ENCODE peak calls at places on chromosome 6, in nine cellular contexts. O is PC-3, L is GM23248, C is astrocyte, Q is H9, V is SK-N-SH, K is HepG2, Y is neuronal stem cell, B is HCT116. P is an unnamed sample.

GRCh38 chr6:3618300-3619041 is 133.0 kb downstream of the PXDC1 start:
- DNase-seq in Q (no peak), L (no peak), V (no peak), K (no peak), O (no peak), Y (no peak), C (no peak), B (no peak), P (no peak)

GRCh38 chr6:90156861-90157260 is 139.8 kb downstream of the BACH2 start:
- DNase-seq in B (no peak), L (no peak), Q (no peak), C (no peak), K (no peak), V (no peak), Y (no peak), O (peak), P (no peak)

GRCh38 chr6:158999154-158999668 is 791 bp downstream of the RSPH3 start:
- DNase-seq in L (no peak), B (no peak), O (no peak), Q (no peak), C (peak), V (no peak), K (no peak), Y (no peak), P (no peak)

GRCh38 chr6:127118505-127119360 is at the start of gene RSPO3:
- DNase-seq in Q (peak), O (no peak), C (no peak), L (peak), B (no peak), Y (peak), V (peak), K (no peak), P (peak)

GRCh38 chr6:124963416-124964083 is 1.3 kb downstream of the RNF217 start:
- DNase-seq in L (peak), V (no peak), Y (no peak), K (no peak), O (peak), Q (no peak), B (no peak), C (peak), P (no peak)

GRCh38 chr6:167745660-167746376 is 80.9 kb upstream of the AFDN start:
- DNase-seq in Y (no peak), K (no peak), C (no peak), L (no peak), B (no peak), V (no peak), Q (no peak), O (no peak), P (no peak)

GRCh38 chr6:10426781-10427279 is 12.0 kb upstream of the TFAP2A start:
- DNase-seq in V (no peak), Y (no peak), L (no peak), K (no peak), Q (no peak), B (no peak), O (no peak), C (no peak), P (no peak)

GRCh38 chr6:71011861-71012260 is 55.0 kb upstream of the B3GAT2 start:
- DNase-seq in C (no peak), K (no peak), L (no peak), O (no peak), V (no peak), Q (no peak), B (no peak), Y (no peak), P (no peak)

GRCh38 chr6:139881728-139882211 is 507.3 kb upstream of the CITED2 start:
- DNase-seq in O (peak), Y (no peak), C (peak), Q (peak), K (peak), L (peak), B (peak), V (peak), P (peak)

GRCh38 chr6:46729810-46730342 is 5.3 kb downstream of the PLA2G7 start:
- DNase-seq in Q (no peak), B (no peak), V (no peak), C (no peak), Y (no peak), L (no peak), O (no peak), K (no peak), P (no peak)

GRCh38 chr6:68915591-68915990 is 280.5 kb downstream of the ADGRB3 start:
- DNase-seq in L (no peak), Q (no peak), V (no peak), B (no peak), K (no peak), C (no peak), Y (no peak), O (no peak), P (no peak)

GRCh38 chr6:100719883-100720682 is 161.0 kb downstream of the ASCC3 start:
- DNase-seq in B (peak), C (no peak), K (peak), O (peak), V (peak), L (peak), Y (no peak), Q (no peak), P (peak)

GRCh38 chr6:168877821-168878282 is 375.8 kb downstream of the THBS2 start:
- DNase-seq in B (no peak), Q (no peak), L (peak), V (no peak), K (no peak), Y (no peak), C (no peak), O (peak), P (peak)

GRCh38 chr6:27158316-27158643 is 89.2 kb upstream of the PRSS16 start:
- DNase-seq in L (no peak), V (no peak), Q (no peak), C (no peak), K (no peak), O (no peak), Y (no peak), B (no peak), P (no peak)
- H3K4me2 ChIP-seq in L (peak), V (peak), Q (peak), C (peak), K (peak), O (peak), Y (no peak), B (peak), P (peak)

GRCh38 chr6:133241088-133241900 is at the start of gene EYA4:
- DNase-seq in C (peak), Q (peak), Y (peak), O (peak), K (no peak), B (no peak), L (peak), V (peak), P (peak)

GRCh38 chr6:133240511-133241087 is 558 bp upstream of the EYA4 start:
- DNase-seq in L (no peak), V (peak), K (no peak), Q (peak), O (peak), Y (peak), C (peak), B (no peak), P (peak)

GRCh38 chr6:133243723-133244122 is 2.6 kb downstream of the EYA4 start:
- DNase-seq in B (no peak), V (no peak), L (no peak), C (no peak), K (no peak), Q (no peak), O (no peak), Y (no peak), P (no peak)

GRCh38 chr6:133242761-133243590 is 1.8 kb downstream of the EYA4 start:
- DNase-seq in B (no peak), Q (peak), L (no peak), O (no peak), C (no peak), K (no peak), Y (peak), V (peak), P (peak)

DNA sequence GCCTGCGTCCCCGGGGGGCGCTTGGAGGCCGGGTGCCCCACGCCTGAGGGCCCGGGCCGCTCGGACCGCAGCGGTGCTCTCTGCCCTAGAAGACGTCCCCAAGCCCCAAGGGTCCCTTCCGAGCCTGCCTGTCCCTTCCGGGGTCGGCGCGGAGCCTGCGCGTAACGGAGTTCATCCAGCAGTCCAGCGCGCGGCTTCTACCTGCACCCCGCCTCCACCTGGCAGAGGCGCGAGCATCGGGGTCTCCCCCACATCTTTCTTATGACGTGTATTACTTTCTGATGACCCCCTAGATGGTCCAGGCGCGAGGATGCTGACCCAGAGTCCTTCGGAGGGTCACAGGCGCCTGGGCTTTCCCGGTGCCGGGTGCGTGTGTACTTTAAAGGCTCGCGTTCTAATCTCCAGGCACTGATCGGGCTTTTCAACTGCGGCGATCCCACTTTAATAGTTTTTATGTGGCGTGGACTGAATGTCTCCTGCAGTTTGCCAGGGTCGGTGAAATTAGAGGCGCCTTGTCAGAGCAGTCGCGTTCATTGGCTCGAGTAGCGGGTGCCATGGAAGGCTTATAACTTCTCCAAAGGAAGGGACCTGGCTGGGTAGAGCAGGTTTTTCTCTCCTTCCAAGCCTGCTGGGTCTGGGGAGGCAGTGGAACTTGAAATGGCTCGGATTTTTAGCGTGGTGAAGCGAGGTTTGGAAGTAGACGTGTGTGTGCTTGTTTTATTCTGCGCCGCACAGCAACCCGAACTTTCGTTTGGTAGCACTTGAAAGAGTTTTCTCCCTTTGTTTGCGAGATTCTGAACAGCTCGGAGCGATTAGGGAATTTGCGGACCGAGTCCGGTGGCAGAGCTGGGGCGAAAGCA is 974 bp downstream of the EYA4 start:
- DNase-seq in V (peak), O (no peak), B (no peak), C (peak), L (peak), Q (peak), Y (peak), K (no peak), P (peak)
- H3K4me2 ChIP-seq in V (peak), O (peak), B (no peak), C (peak), L (peak), Q (peak), Y (peak), K (no peak), P (peak)

DNA sequence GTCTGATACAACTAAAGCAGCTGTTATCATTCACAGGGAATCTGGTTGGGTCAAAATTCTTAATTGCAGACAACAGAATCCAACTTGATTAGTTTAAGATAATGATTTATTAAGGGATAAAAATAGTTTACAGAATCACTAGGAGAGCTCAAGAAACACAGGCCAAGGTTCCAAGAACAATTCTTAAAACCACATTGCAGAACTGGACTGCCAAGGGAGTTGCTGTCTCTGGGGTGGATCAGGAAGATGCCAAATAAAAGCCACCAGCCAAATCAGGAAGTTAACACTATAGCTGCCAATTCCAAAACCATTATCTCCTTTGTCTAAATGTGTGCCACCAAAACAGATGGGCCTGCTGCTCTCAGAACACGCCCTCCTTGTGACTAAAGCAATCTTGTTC is 53.7 kb downstream of the NUDT3 start:
- DNase-seq in Y (no peak), O (no peak), B (no peak), V (no peak), L (no peak), C (no peak), K (no peak), Q (no peak), P (no peak)
- H3K4me2 ChIP-seq in Y (no peak), O (no peak), B (no peak), V (no peak), L (no peak), C (no peak), K (no peak), Q (no peak), P (no peak)

DNA sequence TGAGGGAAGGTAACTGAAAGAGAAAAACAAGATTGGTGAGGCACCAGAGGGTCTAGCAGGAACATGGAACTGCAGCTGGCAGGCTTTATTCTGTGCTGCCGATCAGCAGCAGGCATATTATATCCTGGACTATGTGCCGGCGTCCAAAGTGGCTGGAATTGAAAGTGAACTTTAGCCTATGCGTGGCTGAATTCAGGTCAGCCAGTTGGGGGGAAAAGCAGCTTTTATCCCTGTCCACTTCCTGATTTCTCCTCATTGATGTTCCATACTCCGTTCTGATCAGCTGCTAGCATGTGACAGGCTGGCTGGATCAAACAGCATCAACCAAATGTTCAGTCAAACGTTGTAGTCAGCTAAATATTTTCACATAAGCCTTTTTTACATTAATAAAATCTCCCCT is 99.0 kb downstream of the CAP2 start:
- DNase-seq in L (no peak), C (no peak), O (no peak), B (no peak), Q (no peak), K (no peak), V (no peak), Y (no peak), P (no peak)
- H3K4me2 ChIP-seq in L (no peak), C (no peak), O (no peak), B (no peak), Q (no peak), K (no peak), V (no peak), Y (no peak), P (no peak)

GRCh38 chr6:165717732-165718465 is 54.9 kb upstream of the PDE10A start:
- DNase-seq in K (no peak), Y (no peak), B (peak), O (peak), Q (no peak), C (peak), V (no peak), L (no peak), P (no peak)

GRCh38 chr6:165715428-165715827 is 52.4 kb upstream of the PDE10A start:
- DNase-seq in V (no peak), B (no peak), C (no peak), Y (no peak), L (no peak), O (no peak), Q (no peak), K (no peak), P (no peak)

GRCh38 chr6:165721349-165721748 is 58.3 kb upstream of the PDE10A start:
- DNase-seq in B (no peak), C (no peak), O (no peak), L (no peak), Q (no peak), Y (no peak), K (no peak), V (peak), P (no peak)

GRCh38 chr6:165716886-165717285 is 53.8 kb upstream of the PDE10A start:
- DNase-seq in O (peak), B (no peak), Y (no peak), L (no peak), C (no peak), K (no peak), Q (no peak), V (no peak), P (no peak)

GRCh38 chr6:165718486-165718885 is 55.4 kb upstream of the PDE10A start:
- DNase-seq in K (no peak), O (no peak), V (no peak), L (no peak), B (no peak), Y (no peak), Q (no peak), C (peak), P (no peak)
- H3K4me2 ChIP-seq in K (no peak), O (no peak), V (peak), L (no peak), B (peak), Y (no peak), Q (no peak), C (peak), P (no peak)

GRCh38 chr6:113281014-113281810 is 575.9 kb upstream of the MARCKS start:
- DNase-seq in V (no peak), K (no peak), Y (no peak), L (peak), C (peak), O (no peak), Q (no peak), B (no peak), P (peak)
- H3K4me2 ChIP-seq in V (no peak), K (no peak), Y (no peak), L (no peak), C (no peak), O (no peak), Q (no peak), B (no peak), P (no peak)

P was measured in MM.1S.